ENCODE peak calls at places on chromosomes 16 and 17, in eight cellular contexts. One of them, this sample, is unnamed.

GRCh38 chr16:3771513-3771912 is 54.2 kb upstream of the TRAP1 start:
- DNase-seq in stimulated activated CD8-positive, alpha-beta memory T cell treated with anti-CD3 and anti-CD28 coated beads, Interleukin-4, amount 100 ng/mL, for 24 hours: no peak
- DNase-seq in suprapubic skin: no peak
- DNase-seq in GDM1: no peak
- DNase-seq in activated naive CD4-positive, alpha-beta T cell treated with anti-CD3 and anti-CD28 coated beads, Interleukin-2, amount 10 ng/mL, durations not matched to agents 7 days and 5 days: no peak
- DNase-seq in AG09309: no peak
- DNase-seq in NCI-H82: no peak
- DNase-seq in activated CD4-positive, alpha-beta T cell treated with anti-CD3 and anti-CD28 coated beads for 24 hours: no peak
- DNase-seq in this sample: no peak

GRCh38 chr17:46154151-46154816 is 38.9 kb downstream of the KANSL1 start:
- DNase-seq in suprapubic skin: no peak
- DNase-seq in GDM1: no peak
- DNase-seq in NCI-H82: no peak
- DNase-seq in stimulated activated CD8-positive, alpha-beta memory T cell treated with anti-CD3 and anti-CD28 coated beads, Interleukin-4, amount 100 ng/mL, for 24 hours: no peak
- DNase-seq in activated CD4-positive, alpha-beta T cell treated with anti-CD3 and anti-CD28 coated beads for 24 hours: peak; percentile 28
- DNase-seq in activated naive CD4-positive, alpha-beta T cell treated with anti-CD3 and anti-CD28 coated beads, Interleukin-2, amount 10 ng/mL, durations not matched to agents 7 days and 5 days: peak; percentile 44
- DNase-seq in AG09309: no peak
- DNase-seq in this sample: no peak

GRCh38 chr16:31476305-31477219 is 4.6 kb downstream of the TGFB1I1 start:
- DNase-seq in suprapubic skin: peak; percentile 91
- DNase-seq in activated CD4-positive, alpha-beta T cell treated with anti-CD3 and anti-CD28 coated beads for 24 hours: peak; percentile 89
- DNase-seq in activated naive CD4-positive, alpha-beta T cell treated with anti-CD3 and anti-CD28 coated beads, Interleukin-2, amount 10 ng/mL, durations not matched to agents 7 days and 5 days: peak; percentile 95
- DNase-seq in NCI-H82: no peak
- DNase-seq in stimulated activated CD8-positive, alpha-beta memory T cell treated with anti-CD3 and anti-CD28 coated beads, Interleukin-4, amount 100 ng/mL, for 24 hours: peak; percentile 82
- DNase-seq in AG09309: no peak
- DNase-seq in GDM1: no peak
- DNase-seq in this sample: no peak

GRCh38 chr16:46739934-46740333 is 8.2 kb downstream of the MYLK3 start:
- DNase-seq in AG09309: no peak
- DNase-seq in activated CD4-positive, alpha-beta T cell treated with anti-CD3 and anti-CD28 coated beads for 24 hours: no peak
- DNase-seq in activated naive CD4-positive, alpha-beta T cell treated with anti-CD3 and anti-CD28 coated beads, Interleukin-2, amount 10 ng/mL, durations not matched to agents 7 days and 5 days: no peak
- DNase-seq in NCI-H82: no peak
- DNase-seq in stimulated activated CD8-positive, alpha-beta memory T cell treated with anti-CD3 and anti-CD28 coated beads, Interleukin-4, amount 100 ng/mL, for 24 hours: no peak
- DNase-seq in GDM1: no peak
- DNase-seq in suprapubic skin: no peak
- DNase-seq in this sample: no peak

GRCh38 chr16:65429504-65430149 is 307.8 kb upstream of the CDH11 start:
- DNase-seq in AG09309: no peak
- DNase-seq in activated CD4-positive, alpha-beta T cell treated with anti-CD3 and anti-CD28 coated beads for 24 hours: no peak
- DNase-seq in stimulated activated CD8-positive, alpha-beta memory T cell treated with anti-CD3 and anti-CD28 coated beads, Interleukin-4, amount 100 ng/mL, for 24 hours: no peak
- DNase-seq in activated naive CD4-positive, alpha-beta T cell treated with anti-CD3 and anti-CD28 coated beads, Interleukin-2, amount 10 ng/mL, durations not matched to agents 7 days and 5 days: no peak
- DNase-seq in suprapubic skin: no peak
- DNase-seq in NCI-H82: no peak
- DNase-seq in GDM1: no peak
- DNase-seq in this sample: no peak

GRCh38 chr16:80932725-80933124 is 74.0 kb downstream of the CMC2 start:
- DNase-seq in activated CD4-positive, alpha-beta T cell treated with anti-CD3 and anti-CD28 coated beads for 24 hours: no peak
- DNase-seq in GDM1: no peak
- DNase-seq in activated naive CD4-positive, alpha-beta T cell treated with anti-CD3 and anti-CD28 coated beads, Interleukin-2, amount 10 ng/mL, durations not matched to agents 7 days and 5 days: no peak
- DNase-seq in AG09309: peak; percentile 79
- DNase-seq in NCI-H82: no peak
- DNase-seq in suprapubic skin: no peak
- DNase-seq in stimulated activated CD8-positive, alpha-beta memory T cell treated with anti-CD3 and anti-CD28 coated beads, Interleukin-4, amount 100 ng/mL, for 24 hours: no peak
- DNase-seq in this sample: peak; percentile 10

GRCh38 chr17:65000798-65001197 is 55.7 kb downstream of the GNA13 start:
- DNase-seq in GDM1: no peak
- DNase-seq in suprapubic skin: no peak
- DNase-seq in activated CD4-positive, alpha-beta T cell treated with anti-CD3 and anti-CD28 coated beads for 24 hours: no peak
- DNase-seq in activated naive CD4-positive, alpha-beta T cell treated with anti-CD3 and anti-CD28 coated beads, Interleukin-2, amount 10 ng/mL, durations not matched to agents 7 days and 5 days: no peak
- DNase-seq in NCI-H82: no peak
- DNase-seq in AG09309: no peak
- DNase-seq in stimulated activated CD8-positive, alpha-beta memory T cell treated with anti-CD3 and anti-CD28 coated beads, Interleukin-4, amount 100 ng/mL, for 24 hours: no peak
- DNase-seq in this sample: no peak

GRCh38 chr16:89323120-89323960 is 105.8 kb downstream of the ZNF778 start:
- DNase-seq in GDM1: no peak
- DNase-seq in NCI-H82: no peak
- DNase-seq in stimulated activated CD8-positive, alpha-beta memory T cell treated with anti-CD3 and anti-CD28 coated beads, Interleukin-4, amount 100 ng/mL, for 24 hours: no peak
- DNase-seq in activated CD4-positive, alpha-beta T cell treated with anti-CD3 and anti-CD28 coated beads for 24 hours: no peak
- DNase-seq in AG09309: no peak
- DNase-seq in activated naive CD4-positive, alpha-beta T cell treated with anti-CD3 and anti-CD28 coated beads, Interleukin-2, amount 10 ng/mL, durations not matched to agents 7 days and 5 days: no peak
- DNase-seq in suprapubic skin: no peak
- DNase-seq in this sample: no peak

GRCh38 chr17:35390663-35391062 is 17.2 kb upstream of the SLFN11 start:
- DNase-seq in AG09309: no peak
- DNase-seq in GDM1: no peak
- DNase-seq in activated naive CD4-positive, alpha-beta T cell treated with anti-CD3 and anti-CD28 coated beads, Interleukin-2, amount 10 ng/mL, durations not matched to agents 7 days and 5 days: no peak
- DNase-seq in NCI-H82: no peak
- DNase-seq in suprapubic skin: no peak
- DNase-seq in activated CD4-positive, alpha-beta T cell treated with anti-CD3 and anti-CD28 coated beads for 24 hours: no peak
- DNase-seq in stimulated activated CD8-positive, alpha-beta memory T cell treated with anti-CD3 and anti-CD28 coated beads, Interleukin-4, amount 100 ng/mL, for 24 hours: no peak
- DNase-seq in this sample: no peak

GRCh38 chr16:28610595-28611270 is 889 bp upstream of the SULT1A1 start:
- DNase-seq in activated CD4-positive, alpha-beta T cell treated with anti-CD3 and anti-CD28 coated beads for 24 hours: no peak
- DNase-seq in NCI-H82: no peak
- DNase-seq in GDM1: no peak
- DNase-seq in suprapubic skin: no peak
- DNase-seq in stimulated activated CD8-positive, alpha-beta memory T cell treated with anti-CD3 and anti-CD28 coated beads, Interleukin-4, amount 100 ng/mL, for 24 hours: no peak
- DNase-seq in AG09309: no peak
- DNase-seq in activated naive CD4-positive, alpha-beta T cell treated with anti-CD3 and anti-CD28 coated beads, Interleukin-2, amount 10 ng/mL, durations not matched to agents 7 days and 5 days: no peak
- DNase-seq in this sample: no peak

GRCh38 chr16:20329392-20330138 is 2.3 kb upstream of the GP2 start:
- DNase-seq in NCI-H82: no peak
- DNase-seq in AG09309: no peak
- DNase-seq in stimulated activated CD8-positive, alpha-beta memory T cell treated with anti-CD3 and anti-CD28 coated beads, Interleukin-4, amount 100 ng/mL, for 24 hours: no peak
- DNase-seq in suprapubic skin: no peak
- DNase-seq in activated naive CD4-positive, alpha-beta T cell treated with anti-CD3 and anti-CD28 coated beads, Interleukin-2, amount 10 ng/mL, durations not matched to agents 7 days and 5 days: no peak
- DNase-seq in GDM1: no peak
- DNase-seq in activated CD4-positive, alpha-beta T cell treated with anti-CD3 and anti-CD28 coated beads for 24 hours: no peak
- DNase-seq in this sample: no peak

GRCh38 chr17:60321336-60322055 is 70.4 kb downstream of the USP32 start:
- DNase-seq in suprapubic skin: no peak
- DNase-seq in activated CD4-positive, alpha-beta T cell treated with anti-CD3 and anti-CD28 coated beads for 24 hours: no peak
- DNase-seq in activated naive CD4-positive, alpha-beta T cell treated with anti-CD3 and anti-CD28 coated beads, Interleukin-2, amount 10 ng/mL, durations not matched to agents 7 days and 5 days: no peak
- DNase-seq in NCI-H82: no peak
- DNase-seq in AG09309: no peak
- DNase-seq in GDM1: no peak
- DNase-seq in stimulated activated CD8-positive, alpha-beta memory T cell treated with anti-CD3 and anti-CD28 coated beads, Interleukin-4, amount 100 ng/mL, for 24 hours: no peak
- DNase-seq in this sample: no peak

GRCh38 chr17:81447331-81447933 is 52.2 kb downstream of the BAHCC1 start:
- DNase-seq in NCI-H82: no peak
- DNase-seq in activated CD4-positive, alpha-beta T cell treated with anti-CD3 and anti-CD28 coated beads for 24 hours: no peak
- DNase-seq in stimulated activated CD8-positive, alpha-beta memory T cell treated with anti-CD3 and anti-CD28 coated beads, Interleukin-4, amount 100 ng/mL, for 24 hours: no peak
- DNase-seq in GDM1: no peak
- DNase-seq in AG09309: no peak
- DNase-seq in activated naive CD4-positive, alpha-beta T cell treated with anti-CD3 and anti-CD28 coated beads, Interleukin-2, amount 10 ng/mL, durations not matched to agents 7 days and 5 days: no peak
- DNase-seq in suprapubic skin: no peak
- DNase-seq in this sample: no peak

GRCh38 chr17:77330602-77331081 is 189.9 kb downstream of the SEC14L1 start:
- DNase-seq in stimulated activated CD8-positive, alpha-beta memory T cell treated with anti-CD3 and anti-CD28 coated beads, Interleukin-4, amount 100 ng/mL, for 24 hours: no peak
- DNase-seq in AG09309: no peak
- DNase-seq in activated naive CD4-positive, alpha-beta T cell treated with anti-CD3 and anti-CD28 coated beads, Interleukin-2, amount 10 ng/mL, durations not matched to agents 7 days and 5 days: no peak
- DNase-seq in suprapubic skin: peak; percentile 57
- DNase-seq in NCI-H82: no peak
- DNase-seq in activated CD4-positive, alpha-beta T cell treated with anti-CD3 and anti-CD28 coated beads for 24 hours: no peak
- DNase-seq in GDM1: no peak
- DNase-seq in this sample: no peak

GRCh38 chr17:74257311-74257710 is 16.7 kb upstream of the DNAI2 start:
- DNase-seq in GDM1: no peak
- DNase-seq in suprapubic skin: no peak
- DNase-seq in activated naive CD4-positive, alpha-beta T cell treated with anti-CD3 and anti-CD28 coated beads, Interleukin-2, amount 10 ng/mL, durations not matched to agents 7 days and 5 days: no peak
- DNase-seq in AG09309: no peak
- DNase-seq in stimulated activated CD8-positive, alpha-beta memory T cell treated with anti-CD3 and anti-CD28 coated beads, Interleukin-4, amount 100 ng/mL, for 24 hours: no peak
- DNase-seq in activated CD4-positive, alpha-beta T cell treated with anti-CD3 and anti-CD28 coated beads for 24 hours: no peak
- DNase-seq in NCI-H82: no peak
- DNase-seq in this sample: no peak

This sample was measured in cerebellar nuclear complex.